ENCODE peak calls at places on chromosomes 1 and 21, in five cellular contexts. S, H, X, Q and L are unnamed samples.

GRCh38 chr1:10510520-10511493 is 36.1 kb downstream of the PEX14 start:
- DNase-seq in S (no peak), H (peak; percentile 42), X (no peak), Q (peak; percentile 32), L (peak; percentile 85)

GRCh38 chr1:107557095-107557494 is 407.9 kb downstream of the VAV3 start:
- DNase-seq in S (no peak), H (no peak), X (no peak), Q (no peak), L (no peak)

GRCh38 chr1:224168859-224169380 is 14.1 kb upstream of the DEGS1 start:
- DNase-seq in S (no peak), H (no peak), X (no peak), Q (peak; percentile 55), L (no peak)

GRCh38 chr1:225445644-225446297 is 17.9 kb upstream of the LBR start:
- DNase-seq in S (no peak), H (no peak), X (no peak), Q (no peak), L (no peak)

GRCh38 chr21:41953831-41954653 is at the start of gene C2CD2:
- DNase-seq in S (no peak), H (no peak), X (peak; percentile 37), Q (peak; percentile 64), L (peak; percentile 35)

GRCh38 chr1:160325252-160325651 is 17.8 kb downstream of the COPA start:
- DNase-seq in S (no peak), H (no peak), X (no peak), Q (no peak), L (peak; percentile 97)

GRCh38 chr1:67945733-67946374 is 104.6 kb downstream of the DIRAS3 start:
- DNase-seq in S (peak; percentile 34), H (no peak), X (peak; percentile 7), Q (no peak), L (peak; percentile 84)

GRCh38 chr1:227212164-227212563 is 106.1 kb downstream of the CDC42BPA start:
- DNase-seq in S (no peak), H (no peak), X (no peak), Q (no peak), L (no peak)

GRCh38 chr1:87706198-87706597 is 377.5 kb downstream of the LMO4 start:
- DNase-seq in S (no peak), H (peak; percentile 28), X (no peak), Q (no peak), L (no peak)

GRCh38 chr1:154886281-154887036 is 16.4 kb upstream of the KCNN3 start:
- DNase-seq in S (no peak), H (no peak), X (no peak), Q (no peak), L (no peak)

GRCh38 chr1:58439946-58440345 is 106.6 kb downstream of the OMA1 start:
- DNase-seq in S (no peak), H (no peak), X (no peak), Q (no peak), L (no peak)

GRCh38 chr1:176557543-176558258 is 94.7 kb downstream of the PAPPA2 start:
- DNase-seq in S (no peak), H (no peak), X (no peak), Q (no peak), L (no peak)

GRCh38 chr1:39576016-39576657 is 453 bp downstream of the PABPC4 start:
- DNase-seq in S (no peak), H (no peak), X (peak; percentile 7), Q (no peak), L (peak; percentile 97)

GRCh38 chr1:193827516-193827915 is 641.1 kb upstream of the B3GALT2 start:
- DNase-seq in S (no peak), H (no peak), X (no peak), Q (no peak), L (no peak)

GRCh38 chr1:241648159-241648558 is 3.9 kb upstream of the WDR64 start:
- DNase-seq in S (no peak), H (no peak), X (no peak), Q (no peak), L (no peak)